ENCODE peak calls at places on chromosomes 2 and 18, in five cellular contexts. J, O, K, I and Q are unnamed samples. For H3K9me3 and H3K4me1, the result is how much of the 10 kb centered on the place peaks cover.

GRCh38 chr2:186688813-186689212 is 5.0 kb upstream of the FAM171B start:
- DNase-seq in I (no peak), K (no peak), J (no peak), O (no peak), Q (no peak)

GRCh38 chr2:55048925-55049793 is 1.1 kb downstream of the RTN4 start:
- DNase-seq in K (peak), I (peak), J (peak), O (no peak), Q (peak)

GRCh38 chr18:78323453-78324230 is 656.0 kb upstream of the SALL3 start:
- DNase-seq in O (no peak), I (no peak), K (no peak), J (no peak), Q (no peak)

GRCh38 chr2:24400207-24400907 is 40.0 kb upstream of the ITSN2 start:
- DNase-seq in K (no peak), I (no peak), O (no peak), J (no peak), Q (no peak)

GRCh38 chr2:118974103-118974911 is 32.3 kb downstream of the MARCO start:
- DNase-seq in K (peak), O (peak), J (no peak), I (no peak), Q (no peak)

GRCh38 chr2:37555457-37555856 is 116.0 kb downstream of the CDC42EP3 start:
- DNase-seq in K (no peak), I (no peak), O (no peak), J (no peak), Q (no peak)

GRCh38 chr18:22346968-22347611 is 70.6 kb downstream of the CTAGE1 start:
- DNase-seq in K (no peak), I (peak), J (no peak), O (no peak), Q (no peak)

GRCh38 chr2:232415138-232415690 is 8.6 kb downstream of the ALPG start:
- DNase-seq in I (no peak), J (no peak), O (no peak), K (no peak), Q (no peak)

GRCh38 chr18:363327-364115 is 95.7 kb upstream of the THOC1 start:
- DNase-seq in O (no peak), K (peak), J (no peak), I (no peak), Q (peak)

GRCh38 chr2:5766621-5767020 is 74.4 kb downstream of the SOX11 start:
- DNase-seq in K (no peak), O (no peak), I (no peak), J (no peak), Q (no peak)

GRCh38 chr2:32161296-32161695 is 4.4 kb upstream of the SLC30A6 start:
- DNase-seq in I (no peak), K (no peak), O (no peak), J (no peak), Q (no peak)

GRCh38 chr2:226969412-226969811 is 133.6 kb downstream of the RHBDD1 start:
- DNase-seq in J (no peak), O (no peak), K (no peak), I (no peak), Q (no peak)

GRCh38 chr2:12759248-12759647 is 42.5 kb downstream of the TRIB2 start:
- DNase-seq in J (no peak), I (no peak), K (peak), O (peak), Q (peak)

GRCh38 chr18:59898093-59898492 is 1.7 kb upstream of the PMAIP1 start:
- DNase-seq in O (no peak), I (no peak), K (no peak), J (no peak), Q (no peak)

GRCh38 chr18:3604626-3605408 is 154.8 kb downstream of the TGIF1 start:
- DNase-seq in O (no peak), I (peak), J (no peak), K (peak), Q (peak)

GRCh38 chr2:198238429-198238828 is 434.0 kb downstream of the PLCL1 start:
- DNase-seq in K (no peak), I (no peak), J (no peak), O (no peak), Q (no peak)

DNA sequence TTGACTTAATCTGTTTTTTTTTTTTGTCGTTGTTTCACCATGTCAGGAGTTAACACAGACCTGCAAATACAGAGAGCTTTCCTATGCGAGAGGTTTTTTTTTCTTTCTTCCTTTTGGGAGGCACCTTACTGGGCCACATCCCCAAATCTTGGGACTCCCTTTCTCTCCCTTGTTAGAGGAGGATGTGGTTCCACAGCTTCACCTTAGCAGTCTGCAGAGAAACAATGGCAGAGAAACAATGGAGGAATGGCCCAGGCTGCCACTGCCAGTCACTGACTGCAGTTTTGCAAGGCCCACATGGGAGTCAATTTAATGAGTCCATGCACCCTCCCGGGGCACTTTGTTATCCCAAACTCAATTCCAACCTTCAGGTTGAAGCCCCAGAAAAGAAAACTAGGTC is 20.8 kb upstream of the PDK1 start:
- DNase-seq in J (no peak), I (peak), O (no peak), K (no peak), Q (no peak)
- H3K9me3 ChIP-seq in J (under half), I (under half), O (under half), K (under half), Q (under half)

GRCh38 chr2:63734510-63734909 is 107.2 kb upstream of the UGP2 start:
- DNase-seq in O (no peak), I (no peak), K (peak), J (no peak), Q (no peak)
- H3K4me1 ChIP-seq in O (under half), I (under half), K (under half), J (under half), Q (under half)

GRCh38 chr2:240707791-240708190 is 16.1 kb downstream of the AQP12A start:
- DNase-seq in J (no peak), K (no peak), O (no peak), I (no peak), Q (no peak)

GRCh38 chr2:240704651-240705050 is 13.0 kb downstream of the AQP12A start:
- DNase-seq in J (no peak), I (no peak), K (no peak), O (no peak), Q (no peak)

GRCh38 chr2:240708457-240708856 is 16.8 kb downstream of the AQP12A start:
- DNase-seq in I (no peak), J (no peak), O (no peak), K (no peak), Q (no peak)

GRCh38 chr2:240705204-240705781 is 13.6 kb downstream of the AQP12A start:
- DNase-seq in J (no peak), I (no peak), K (no peak), O (no peak), Q (no peak)

GRCh38 chr2:240707046-240707756 is 15.5 kb downstream of the AQP12A start:
- DNase-seq in I (no peak), O (no peak), J (no peak), K (no peak), Q (no peak)
- TF ChIP-seq EZH2 in I (no peak), O (peak), J (no peak), K (no peak), Q (no peak)

GRCh38 chr2:16329421-16329820 is 336.2 kb downstream of the CYRIA start:
- DNase-seq in J (no peak), K (no peak), I (peak), O (no peak), Q (no peak)

GRCh38 chr2:16328521-16329190 is 337.0 kb downstream of the CYRIA start:
- DNase-seq in I (no peak), O (no peak), J (no peak), K (no peak), Q (no peak)

GRCh38 chr2:16331761-16332160 is 333.9 kb downstream of the CYRIA start:
- DNase-seq in J (no peak), I (no peak), K (no peak), O (no peak), Q (no peak)

GRCh38 chr2:16330571-16331351 is 334.9 kb downstream of the CYRIA start:
- DNase-seq in O (no peak), I (peak), K (no peak), J (no peak), Q (no peak)

DNA sequence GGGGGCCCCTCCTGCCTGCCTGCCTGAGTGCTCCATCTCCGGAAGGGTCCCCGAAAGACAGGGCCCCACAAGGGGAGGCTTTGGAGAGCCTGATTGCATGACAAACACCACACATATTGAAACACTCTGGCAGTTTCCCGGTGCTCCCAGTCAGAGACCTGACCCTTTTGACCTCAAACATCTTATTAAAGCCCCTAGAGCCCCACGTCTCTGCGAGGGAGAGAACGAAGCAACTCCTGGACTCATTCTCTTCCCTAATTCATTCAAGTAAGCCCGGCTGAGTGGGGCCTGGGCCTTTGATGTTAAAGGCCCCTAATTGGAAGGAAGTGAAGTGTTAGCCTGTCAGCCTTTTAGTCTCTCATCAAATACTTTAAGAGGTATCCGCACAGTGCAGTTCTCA is 335.6 kb downstream of the CYRIA start:
- DNase-seq in O (no peak), J (no peak), K (no peak), I (peak), Q (no peak)
- H3K9me3 ChIP-seq in O (under half), J (under half), K (under half), I (under half), Q (under half)

GRCh38 chr2:10278763-10279471 is 23.8 kb upstream of the HPCAL1 start:
- DNase-seq in K (no peak), O (no peak), I (no peak), J (no peak), Q (no peak)

GRCh38 chr2:10278029-10278762 is 24.5 kb upstream of the HPCAL1 start:
- DNase-seq in O (no peak), J (no peak), I (no peak), K (no peak), Q (no peak)

GRCh38 chr2:10279946-10280463 is 22.7 kb upstream of the HPCAL1 start:
- DNase-seq in K (no peak), J (no peak), I (no peak), O (no peak), Q (no peak)

GRCh38 chr2:10277293-10278028 is 25.2 kb upstream of the HPCAL1 start:
- DNase-seq in J (no peak), O (no peak), K (no peak), I (no peak), Q (no peak)

DNA sequence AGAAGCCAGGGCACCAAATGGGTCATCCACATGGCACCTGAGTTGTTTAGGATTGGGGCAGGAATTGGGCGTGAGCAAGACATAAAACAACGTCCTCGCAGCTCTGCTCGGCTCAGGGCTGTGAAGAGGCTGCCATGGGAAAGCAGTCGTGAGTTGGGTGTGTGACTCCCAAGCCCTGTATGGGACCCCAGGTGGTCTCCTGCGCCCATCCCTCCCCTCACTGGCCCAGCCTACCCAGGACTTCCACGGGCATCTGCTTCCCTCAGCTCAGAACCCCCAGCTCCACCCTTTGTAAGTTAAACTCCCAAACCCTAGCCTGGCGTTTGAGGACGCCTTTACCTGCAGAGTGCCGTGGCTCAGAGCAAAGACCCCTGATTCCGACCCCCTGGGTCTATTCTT is 23.2 kb upstream of the HPCAL1 start:
- DNase-seq in I (no peak), K (no peak), J (no peak), O (no peak), Q (no peak)
- H3K4me1 ChIP-seq in I (under half), K (under half), J (under half), O (under half), Q (under half)

GRCh38 chr18:31498450-31499156 is 626 bp downstream of the DSG2 start:
- DNase-seq in I (peak), O (no peak), J (no peak), K (no peak), Q (no peak)
- TF ChIP-seq EZH2 in I (no peak), O (no peak), J (no peak), K (no peak), Q (peak)

DNA sequence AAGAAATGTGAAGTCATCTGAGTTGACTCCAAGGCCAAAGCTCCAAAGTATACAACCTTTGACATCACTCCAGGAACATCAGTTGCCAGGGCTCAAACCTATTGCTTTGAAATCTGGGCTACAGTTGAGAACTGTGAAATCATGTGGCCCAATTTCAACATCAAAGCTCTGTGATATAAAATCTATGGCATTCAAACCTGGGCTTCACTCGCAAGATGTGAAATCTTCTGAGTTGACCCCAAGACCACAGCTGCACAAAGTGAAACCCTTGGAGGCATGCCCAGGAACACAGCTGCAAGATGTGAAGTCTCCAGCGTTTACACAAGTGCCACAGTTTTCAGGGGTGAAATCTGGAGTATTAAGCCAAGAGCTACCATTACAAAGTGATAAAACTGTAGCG is 9.4 kb upstream of the ZNF512 start:
- DNase-seq in I (no peak), J (no peak), K (no peak), O (no peak), Q (no peak)
- H3K9me3 ChIP-seq in I (under half), J (under half), K (under half), O (under half), Q (under half)

DNA sequence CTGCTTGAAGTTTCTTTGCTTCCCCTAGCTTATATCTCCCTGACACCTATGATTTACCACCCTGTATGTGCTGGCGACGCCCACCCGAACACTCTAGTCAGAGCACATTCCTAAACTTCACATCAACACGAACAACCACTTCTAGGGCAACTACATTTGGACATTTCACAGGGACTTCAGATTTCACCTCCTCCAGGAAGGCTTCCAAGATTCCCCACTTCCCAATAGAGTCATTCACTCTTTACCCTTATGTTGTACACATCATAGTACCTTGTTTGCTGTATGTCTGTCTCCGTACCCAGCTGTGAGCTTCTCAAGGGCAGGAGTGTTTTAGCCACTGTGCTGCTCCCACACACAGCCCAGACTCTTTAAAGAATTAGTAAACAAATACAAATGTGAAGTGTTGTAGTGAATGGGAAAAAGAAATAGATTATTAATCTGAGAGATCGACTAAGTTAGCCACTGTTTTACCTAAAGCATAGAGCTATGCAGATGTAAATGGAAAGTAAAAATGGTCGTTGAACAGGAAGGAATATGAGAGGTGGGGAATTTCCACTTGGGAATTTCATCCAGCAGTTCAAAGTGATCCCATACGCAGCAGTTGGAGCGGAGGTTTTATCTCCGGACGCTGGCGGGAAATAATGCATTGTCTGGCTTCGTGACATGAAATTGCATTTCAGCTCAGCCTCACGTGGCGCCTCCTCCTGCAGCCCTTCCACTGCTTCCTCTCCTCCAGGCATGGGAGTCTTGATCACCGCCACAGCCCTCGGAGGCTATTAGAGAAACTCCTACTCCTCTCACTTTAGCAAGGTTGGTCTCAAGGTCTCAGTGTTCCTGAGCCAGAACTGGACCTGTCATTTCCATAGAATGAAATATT is 233.4 kb upstream of the COPS8 start:
- DNase-seq in J (no peak), I (no peak), O (no peak), K (no peak), Q (no peak)
- H3K4me1 ChIP-seq in J (under half), I (under half), O (under half), K (under half), Q (under half)

GRCh38 chr18:75204978-75205759 is 3.8 kb downstream of the PTGR3 start:
- DNase-seq in K (no peak), J (no peak), O (no peak), I (peak), Q (no peak)
- TF ChIP-seq EZH2 in K (no peak), J (no peak), O (no peak), I (peak), Q (peak)